ENCODE peak calls at places on chromosomes 6 and 20, in five cellular contexts. One of them, this sample, is unnamed.
A peak's percentile ranks its signal among the peaks of the same experiment; 100 is the strongest.

GRCh38 chr6:144931172-144932035 is 646.3 kb downstream of the UTRN start:
- DNase-seq in IMR-90: peak; percentile 36
- DNase-seq in neuronal stem cell: no peak
- DNase-seq in H1: peak; percentile 56
- DNase-seq in mesenchymal stem cell: peak; percentile 37
- DNase-seq in this sample: peak; percentile 54

GRCh38 chr6:151485616-151486015 is 8.2 kb upstream of the CCDC170 start:
- DNase-seq in IMR-90: peak; percentile 61
- DNase-seq in neuronal stem cell: no peak
- DNase-seq in H1: no peak
- DNase-seq in mesenchymal stem cell: no peak
- DNase-seq in this sample: no peak

GRCh38 chr20:11379257-11380011 is 538.3 kb upstream of the BTBD3 start:
- DNase-seq in IMR-90: no peak
- DNase-seq in neuronal stem cell: peak; percentile 37
- DNase-seq in H1: peak; percentile 73
- DNase-seq in mesenchymal stem cell: peak; percentile 51
- DNase-seq in this sample: peak; percentile 38

GRCh38 chr6:131116755-131117360 is 18.4 kb upstream of the AKAP7 start:
- DNase-seq in IMR-90: peak; percentile 64
- DNase-seq in neuronal stem cell: no peak
- DNase-seq in H1: no peak
- DNase-seq in mesenchymal stem cell: peak; percentile 57
- DNase-seq in this sample: no peak

GRCh38 chr20:32021091-32021490 is 10.9 kb downstream of the CCM2L start:
- DNase-seq in IMR-90: no peak
- DNase-seq in neuronal stem cell: no peak
- DNase-seq in H1: no peak
- DNase-seq in mesenchymal stem cell: no peak
- DNase-seq in this sample: no peak

GRCh38 chr6:66558189-66558588 is 851.2 kb upstream of the EYS start:
- DNase-seq in IMR-90: no peak
- DNase-seq in neuronal stem cell: no peak
- DNase-seq in H1: no peak
- DNase-seq in mesenchymal stem cell: no peak
- DNase-seq in this sample: no peak

GRCh38 chr20:35934050-35934449 is 20.3 kb downstream of the SCAND1 start:
- DNase-seq in IMR-90: no peak
- DNase-seq in neuronal stem cell: no peak
- DNase-seq in H1: no peak
- DNase-seq in mesenchymal stem cell: no peak
- DNase-seq in this sample: no peak

GRCh38 chr20:62929051-62929538 is 2.8 kb upstream of the DIDO1 start:
- DNase-seq in IMR-90: peak; percentile 58
- DNase-seq in neuronal stem cell: no peak
- DNase-seq in H1: peak; percentile 82
- DNase-seq in mesenchymal stem cell: peak; percentile 79
- DNase-seq in this sample: peak; percentile 84

GRCh38 chr6:126937426-126937825 is 181.0 kb upstream of the RSPO3 start:
- DNase-seq in IMR-90: no peak
- DNase-seq in neuronal stem cell: no peak
- DNase-seq in H1: no peak
- DNase-seq in mesenchymal stem cell: no peak
- DNase-seq in this sample: no peak

GRCh38 chr20:57680131-57680716 is 29.6 kb downstream of the PMEPA1 start:
- DNase-seq in IMR-90: no peak
- DNase-seq in neuronal stem cell: no peak
- DNase-seq in H1: no peak
- DNase-seq in mesenchymal stem cell: no peak
- DNase-seq in this sample: peak; percentile 44

GRCh38 chr6:125829433-125829832 is 38.7 kb downstream of the NCOA7 start:
- DNase-seq in IMR-90: no peak
- DNase-seq in neuronal stem cell: no peak
- DNase-seq in H1: no peak
- DNase-seq in mesenchymal stem cell: no peak
- DNase-seq in this sample: no peak

GRCh38 chr6:6834356-6835342 is 246.1 kb downstream of the LY86 start:
- DNase-seq in IMR-90: no peak
- DNase-seq in neuronal stem cell: no peak
- DNase-seq in H1: no peak
- DNase-seq in mesenchymal stem cell: no peak
- DNase-seq in this sample: no peak

GRCh38 chr6:160032538-160032937 is 63.7 kb downstream of the IGF2R start:
- DNase-seq in IMR-90: no peak
- DNase-seq in neuronal stem cell: no peak
- DNase-seq in H1: no peak
- DNase-seq in mesenchymal stem cell: no peak
- DNase-seq in this sample: no peak

GRCh38 chr6:125063307-125063706 is 90.3 kb upstream of the TPD52L1 start:
- DNase-seq in IMR-90: no peak
- DNase-seq in neuronal stem cell: no peak
- DNase-seq in H1: no peak
- DNase-seq in mesenchymal stem cell: no peak
- DNase-seq in this sample: no peak

GRCh38 chr6:72861935-72862432 is 240.1 kb downstream of the KCNQ5 start:
- DNase-seq in IMR-90: peak; percentile 57
- DNase-seq in neuronal stem cell: no peak
- DNase-seq in H1: no peak
- DNase-seq in mesenchymal stem cell: peak; percentile 60
- DNase-seq in this sample: no peak

GRCh38 chr6:36968266-36968977 is 13.9 kb downstream of the PI16 start:
- DNase-seq in IMR-90: no peak
- DNase-seq in neuronal stem cell: no peak
- DNase-seq in H1: no peak
- DNase-seq in mesenchymal stem cell: no peak
- DNase-seq in this sample: no peak

GRCh38 chr6:26233608-26234420 is 131.2 kb upstream of the BTN3A2 start:
- DNase-seq in IMR-90: peak; percentile 63
- DNase-seq in neuronal stem cell: no peak
- DNase-seq in H1: no peak
- DNase-seq in mesenchymal stem cell: peak; percentile 81
- DNase-seq in this sample: peak; percentile 77

GRCh38 chr20:38766071-38766470 is 17.8 kb downstream of the ACTR5 start:
- DNase-seq in IMR-90: no peak
- DNase-seq in neuronal stem cell: no peak
- DNase-seq in H1: no peak
- DNase-seq in mesenchymal stem cell: no peak
- DNase-seq in this sample: no peak

GRCh38 chr6:28856617-28857000 is 67.2 kb downstream of the TRIM27 start:
- DNase-seq in IMR-90: no peak
- DNase-seq in neuronal stem cell: no peak
- DNase-seq in H1: no peak
- DNase-seq in mesenchymal stem cell: no peak
- DNase-seq in this sample: no peak

DNA sequence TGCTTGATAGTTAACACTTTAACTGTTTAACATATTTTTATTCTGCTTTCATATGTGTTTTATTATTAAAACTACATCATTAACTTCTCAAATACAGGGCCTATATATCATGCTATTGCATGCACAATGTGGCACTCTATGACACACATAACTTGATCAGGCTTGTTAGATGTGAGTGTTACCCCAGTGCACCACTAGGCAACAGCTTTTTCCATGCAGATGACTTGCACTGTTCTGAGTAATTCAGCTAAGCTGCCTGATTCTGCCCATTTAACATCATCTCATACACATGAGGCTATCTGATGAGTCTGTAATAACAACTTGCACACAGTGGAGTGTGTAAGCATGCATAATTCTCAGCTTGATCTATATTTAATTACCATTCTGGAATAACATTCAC is 83.0 kb downstream of the GRM1 start:
- DNase-seq in IMR-90: no peak
- DNase-seq in neuronal stem cell: no peak
- DNase-seq in H1: no peak
- DNase-seq in mesenchymal stem cell: no peak
- DNase-seq in this sample: no peak
- H3K4me3 ChIP-seq in IMR-90: no peak overlapping the region
- H3K4me3 ChIP-seq in neuronal stem cell: no peak overlapping the region
- H3K4me3 ChIP-seq in H1: no peak overlapping the region
- H3K4me3 ChIP-seq in mesenchymal stem cell: no peak overlapping the region
- H3K4me3 ChIP-seq in this sample: no peak overlapping the region

DNA sequence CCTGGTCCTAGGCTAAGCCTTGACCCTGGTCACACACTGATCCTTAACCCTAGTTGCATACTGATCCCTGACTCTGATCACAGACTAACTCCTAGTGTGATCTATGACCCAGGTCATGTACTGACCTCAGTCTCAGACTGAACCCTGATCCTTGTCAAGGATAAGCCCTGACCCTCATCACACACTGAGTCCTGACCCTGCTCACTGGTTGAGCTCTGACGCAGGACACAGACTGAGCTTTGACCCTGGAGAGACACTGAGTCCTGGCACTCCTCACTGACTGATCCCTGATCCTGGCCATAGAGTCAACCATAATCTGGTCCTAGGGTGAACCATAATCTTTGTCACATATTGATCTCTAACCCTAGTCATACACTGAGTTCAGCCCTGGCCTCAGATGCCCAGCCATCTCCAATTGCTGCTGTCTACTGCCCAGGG is 37.9 kb downstream of the KCNB1 start:
- DNase-seq in IMR-90: no peak
- DNase-seq in neuronal stem cell: no peak
- DNase-seq in H1: no peak
- DNase-seq in mesenchymal stem cell: no peak
- DNase-seq in this sample: no peak
- H3K14ac ChIP-seq in IMR-90: no peak overlapping the region
- H3K14ac ChIP-seq in neuronal stem cell: no peak overlapping the region
- H3K14ac ChIP-seq in H1: no peak overlapping the region
- H3K14ac ChIP-seq in mesenchymal stem cell: no peak overlapping the region
- H3K14ac ChIP-seq in this sample: no peak overlapping the region

DNA sequence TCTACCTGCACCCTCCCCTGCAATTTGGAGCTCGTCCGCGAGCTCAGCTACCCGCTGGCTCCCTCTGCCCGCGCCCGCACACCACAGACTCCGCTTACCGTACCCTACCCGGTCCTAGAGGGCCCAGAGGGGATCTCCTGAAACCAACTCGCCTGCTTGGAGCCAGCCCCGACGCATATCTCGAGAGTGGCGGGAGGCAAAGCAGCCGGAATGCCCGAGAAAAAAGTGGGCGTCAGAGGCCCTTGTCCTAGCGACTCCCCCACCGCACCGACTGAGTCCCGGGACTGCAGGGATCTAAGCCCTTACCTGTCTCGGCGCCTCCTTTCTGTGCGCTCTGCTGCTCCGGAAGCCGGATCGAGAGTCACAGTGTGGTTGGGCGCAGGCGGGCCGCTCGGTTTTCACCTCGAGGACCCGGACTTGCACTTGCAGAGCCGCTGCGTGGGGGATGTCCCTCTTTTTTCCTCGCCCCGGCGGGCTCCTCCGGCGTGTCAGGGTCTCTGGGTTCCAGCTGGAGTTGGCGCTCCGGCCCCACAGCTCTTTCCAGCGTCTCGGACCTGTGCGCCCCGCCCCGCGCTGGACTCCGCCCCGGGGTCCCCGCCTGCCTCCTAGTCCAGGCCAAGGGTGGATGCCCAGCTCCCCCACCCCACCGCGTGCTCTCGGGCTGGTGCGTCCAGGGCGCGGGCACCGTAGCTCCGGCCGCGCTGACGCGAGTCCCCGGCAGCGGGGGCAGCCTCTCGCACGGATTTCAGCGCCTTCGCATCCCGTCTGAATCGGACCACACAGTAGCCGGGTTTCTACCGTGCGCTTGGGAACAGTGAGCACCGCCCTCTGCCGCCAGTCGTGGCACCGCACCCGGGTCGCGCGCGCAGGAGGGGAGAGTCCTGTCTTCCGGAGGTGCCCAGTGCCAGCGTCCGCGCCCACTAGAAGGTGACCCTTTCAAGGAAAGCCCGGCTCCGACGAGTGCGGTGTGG is at the start of gene PROKR2:
- DNase-seq in IMR-90: no peak
- DNase-seq in neuronal stem cell: peak; percentile 61
- DNase-seq in H1: peak; percentile 88
- DNase-seq in mesenchymal stem cell: peak; percentile 4
- DNase-seq in this sample: no peak
- H3K4me3 ChIP-seq in IMR-90: no peak within 1 kb of the TSS
- H3K4me3 ChIP-seq in neuronal stem cell: peak within 1 kb of the TSS; percentile 82
- H3K4me3 ChIP-seq in H1: peak within 1 kb of the TSS; percentile 75
- H3K4me3 ChIP-seq in mesenchymal stem cell: no peak within 1 kb of the TSS
- H3K4me3 ChIP-seq in this sample: peak within 1 kb of the TSS; percentile 63

GRCh38 chr6:21594427-21595264 is 1.1 kb downstream of the SOX4 start:
- DNase-seq in IMR-90: peak; percentile 63
- DNase-seq in neuronal stem cell: no peak
- DNase-seq in H1: no peak
- DNase-seq in mesenchymal stem cell: peak; percentile 72
- DNase-seq in this sample: peak; percentile 25
- H3K14ac ChIP-seq in IMR-90: peak overlapping the region; percentile 97
- H3K14ac ChIP-seq in neuronal stem cell: peak overlapping the region; percentile 90
- H3K14ac ChIP-seq in H1: no peak overlapping the region
- H3K14ac ChIP-seq in mesenchymal stem cell: no peak overlapping the region
- H3K14ac ChIP-seq in this sample: peak overlapping the region; percentile 98

DNA sequence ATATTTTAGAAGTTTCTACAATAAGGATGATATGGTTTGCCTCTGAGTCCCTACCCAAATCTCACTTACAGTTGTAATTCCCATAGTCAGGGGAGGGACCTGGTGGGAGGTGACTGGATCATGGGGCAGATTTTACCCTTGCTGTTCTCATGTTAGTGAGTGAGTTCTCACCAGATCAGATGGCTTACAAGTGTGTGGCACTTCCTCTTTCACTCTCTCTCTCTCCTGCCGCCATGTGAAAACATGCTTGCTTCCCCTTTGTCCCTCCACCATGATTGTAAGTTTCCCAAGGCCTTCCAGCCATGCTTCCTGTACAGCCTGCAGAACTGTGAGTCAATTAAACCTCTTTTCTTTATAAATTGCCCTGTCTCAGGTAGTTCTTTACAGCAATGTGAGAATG is 527.5 kb upstream of the ID4 start:
- DNase-seq in IMR-90: no peak
- DNase-seq in neuronal stem cell: no peak
- DNase-seq in H1: no peak
- DNase-seq in mesenchymal stem cell: no peak
- DNase-seq in this sample: no peak
- H3K4me3 ChIP-seq in IMR-90: no peak overlapping the region
- H3K4me3 ChIP-seq in neuronal stem cell: no peak overlapping the region
- H3K4me3 ChIP-seq in H1: no peak overlapping the region
- H3K4me3 ChIP-seq in mesenchymal stem cell: no peak overlapping the region
- H3K4me3 ChIP-seq in this sample: no peak overlapping the region

GRCh38 chr20:1212607-1213396 is 9.5 kb downstream of the C20orf202 start:
- DNase-seq in IMR-90: peak; percentile 72
- DNase-seq in neuronal stem cell: peak; percentile 64
- DNase-seq in H1: peak; percentile 77
- DNase-seq in mesenchymal stem cell: peak; percentile 81
- DNase-seq in this sample: peak; percentile 87

GRCh38 chr20:1209447-1210387 is 6.5 kb downstream of the C20orf202 start:
- DNase-seq in IMR-90: peak; percentile 28
- DNase-seq in neuronal stem cell: no peak
- DNase-seq in H1: peak; percentile 31
- DNase-seq in mesenchymal stem cell: peak; percentile 40
- DNase-seq in this sample: peak; percentile 83

GRCh38 chr20:1211954-1212497 is 8.8 kb downstream of the C20orf202 start:
- DNase-seq in IMR-90: no peak
- DNase-seq in neuronal stem cell: no peak
- DNase-seq in H1: no peak
- DNase-seq in mesenchymal stem cell: no peak
- DNase-seq in this sample: no peak

GRCh38 chr20:1207293-1207884 is 4.1 kb downstream of the C20orf202 start:
- DNase-seq in IMR-90: no peak
- DNase-seq in neuronal stem cell: no peak
- DNase-seq in H1: peak; percentile 23
- DNase-seq in mesenchymal stem cell: no peak
- DNase-seq in this sample: no peak

GRCh38 chr20:1210501-1210900 is 7.2 kb downstream of the C20orf202 start:
- DNase-seq in IMR-90: peak; percentile 13
- DNase-seq in neuronal stem cell: no peak
- DNase-seq in H1: no peak
- DNase-seq in mesenchymal stem cell: no peak
- DNase-seq in this sample: peak; percentile 66
- H3K14ac ChIP-seq in IMR-90: no peak overlapping the region
- H3K14ac ChIP-seq in neuronal stem cell: no peak overlapping the region
- H3K14ac ChIP-seq in H1: no peak overlapping the region
- H3K14ac ChIP-seq in mesenchymal stem cell: no peak overlapping the region
- H3K14ac ChIP-seq in this sample: no peak overlapping the region

This sample was measured in trophoblast cell.